ENCODE peak calls at places on chromosomes 11 and 22, in seven cellular contexts. One of them, this sample, is unnamed.

GRCh38 chr22:30312053-30312452 is 14.7 kb downstream of the TBC1D10A start:
- DNase-seq in stomach: no peak
- DNase-seq in spleen: no peak
- DNase-seq in HCT116: peak
- DNase-seq in GM12878: no peak
- DNase-seq in GM23338: no peak
- DNase-seq in sigmoid colon: no peak
- DNase-seq in this sample: no peak

GRCh38 chr11:10674991-10675440 is 18.5 kb downstream of the IRAG1 start:
- DNase-seq in stomach: no peak
- DNase-seq in spleen: no peak
- DNase-seq in HCT116: no peak
- DNase-seq in GM12878: no peak
- DNase-seq in GM23338: peak
- DNase-seq in sigmoid colon: peak
- DNase-seq in this sample: no peak

GRCh38 chr11:44761546-44761961 is 34.8 kb downstream of the TSPAN18 start:
- DNase-seq in stomach: no peak
- DNase-seq in spleen: no peak
- DNase-seq in HCT116: no peak
- DNase-seq in GM12878: no peak
- DNase-seq in GM23338: no peak
- DNase-seq in sigmoid colon: peak
- DNase-seq in this sample: no peak

GRCh38 chr22:49934144-49934890 is 15.9 kb downstream of the CRELD2 start:
- DNase-seq in stomach: peak
- DNase-seq in spleen: peak
- DNase-seq in HCT116: no peak
- DNase-seq in GM12878: no peak
- DNase-seq in GM23338: no peak
- DNase-seq in sigmoid colon: peak
- DNase-seq in this sample: no peak

GRCh38 chr11:69554849-69555248 is 73.4 kb downstream of the LINC01488 start:
- DNase-seq in stomach: no peak
- DNase-seq in spleen: no peak
- DNase-seq in HCT116: no peak
- DNase-seq in GM12878: no peak
- DNase-seq in GM23338: no peak
- DNase-seq in sigmoid colon: peak
- DNase-seq in this sample: no peak

GRCh38 chr11:35486446-35486845 is 39.0 kb downstream of the PAMR1 start:
- DNase-seq in stomach: no peak
- DNase-seq in spleen: no peak
- DNase-seq in HCT116: peak
- DNase-seq in GM12878: no peak
- DNase-seq in GM23338: no peak
- DNase-seq in sigmoid colon: no peak
- DNase-seq in this sample: no peak

GRCh38 chr11:126048198-126048597 is 14.5 kb downstream of the CDON start:
- DNase-seq in stomach: no peak
- DNase-seq in spleen: no peak
- DNase-seq in HCT116: no peak
- DNase-seq in GM12878: no peak
- DNase-seq in GM23338: no peak
- DNase-seq in sigmoid colon: no peak
- DNase-seq in this sample: no peak

GRCh38 chr11:70233962-70234361 is 30.9 kb downstream of the FADD start:
- DNase-seq in stomach: no peak
- DNase-seq in spleen: no peak
- DNase-seq in HCT116: no peak
- DNase-seq in GM12878: no peak
- DNase-seq in GM23338: no peak
- DNase-seq in sigmoid colon: no peak
- DNase-seq in this sample: no peak

GRCh38 chr22:50302564-50302963 is 4.9 kb downstream of the PLXNB2 start:
- DNase-seq in stomach: peak
- DNase-seq in spleen: no peak
- DNase-seq in HCT116: no peak
- DNase-seq in GM12878: no peak
- DNase-seq in GM23338: no peak
- DNase-seq in sigmoid colon: no peak
- DNase-seq in this sample: no peak

GRCh38 chr11:45180888-45181594 is 34.6 kb downstream of the PRDM11 start:
- DNase-seq in stomach: peak
- DNase-seq in spleen: no peak
- DNase-seq in HCT116: peak
- DNase-seq in GM12878: no peak
- DNase-seq in GM23338: peak
- DNase-seq in sigmoid colon: peak
- DNase-seq in this sample: no peak

GRCh38 chr11:46659908-46660307 is 40.5 kb downstream of the ARHGAP1 start:
- DNase-seq in stomach: no peak
- DNase-seq in spleen: no peak
- DNase-seq in HCT116: no peak
- DNase-seq in GM12878: no peak
- DNase-seq in GM23338: no peak
- DNase-seq in sigmoid colon: peak
- DNase-seq in this sample: no peak

GRCh38 chr11:45805305-45806071 is 539 bp downstream of the SLC35C1 start:
- DNase-seq in stomach: peak
- DNase-seq in spleen: peak
- DNase-seq in HCT116: no peak
- DNase-seq in GM12878: no peak
- DNase-seq in GM23338: peak
- DNase-seq in sigmoid colon: peak
- DNase-seq in this sample: no peak

GRCh38 chr11:131065435-131066295 is 149.4 kb upstream of the SNX19 start:
- DNase-seq in stomach: no peak
- DNase-seq in spleen: no peak
- DNase-seq in HCT116: no peak
- DNase-seq in GM12878: no peak
- DNase-seq in GM23338: peak
- DNase-seq in sigmoid colon: no peak
- DNase-seq in this sample: no peak

GRCh38 chr11:125300791-125301218 is 136.3 kb downstream of the PKNOX2 start:
- DNase-seq in stomach: no peak
- DNase-seq in spleen: no peak
- DNase-seq in HCT116: no peak
- DNase-seq in GM12878: no peak
- DNase-seq in GM23338: no peak
- DNase-seq in sigmoid colon: no peak
- DNase-seq in this sample: no peak

GRCh38 chr11:35555238-35555887 is 29.9 kb upstream of the PAMR1 start:
- DNase-seq in stomach: no peak
- DNase-seq in spleen: no peak
- DNase-seq in HCT116: no peak
- DNase-seq in GM12878: no peak
- DNase-seq in GM23338: no peak
- DNase-seq in sigmoid colon: no peak
- DNase-seq in this sample: no peak

GRCh38 chr11:94876645-94877445 is 96.5 kb downstream of the CWC15 start:
- DNase-seq in stomach: no peak
- DNase-seq in spleen: no peak
- DNase-seq in HCT116: peak
- DNase-seq in GM12878: peak
- DNase-seq in GM23338: no peak
- DNase-seq in sigmoid colon: peak
- DNase-seq in this sample: peak

GRCh38 chr11:47861762-47862161 is 13.6 kb upstream of the NUP160 start:
- DNase-seq in stomach: no peak
- DNase-seq in spleen: no peak
- DNase-seq in HCT116: no peak
- DNase-seq in GM12878: no peak
- DNase-seq in GM23338: no peak
- DNase-seq in sigmoid colon: no peak
- DNase-seq in this sample: no peak

GRCh38 chr22:19783531-19784395 is 23.2 kb downstream of the TBX1 start:
- DNase-seq in stomach: no peak
- DNase-seq in spleen: peak
- DNase-seq in HCT116: no peak
- DNase-seq in GM12878: no peak
- DNase-seq in GM23338: no peak
- DNase-seq in sigmoid colon: no peak
- DNase-seq in this sample: no peak

GRCh38 chr11:13327421-13327820 is 49.8 kb downstream of the BMAL1 start:
- DNase-seq in stomach: no peak
- DNase-seq in spleen: no peak
- DNase-seq in HCT116: no peak
- DNase-seq in GM12878: no peak
- DNase-seq in GM23338: no peak
- DNase-seq in sigmoid colon: no peak
- DNase-seq in this sample: no peak

GRCh38 chr11:2862950-2863618 is 22.5 kb downstream of the CDKN1C start:
- DNase-seq in stomach: no peak
- DNase-seq in spleen: no peak
- DNase-seq in HCT116: no peak
- DNase-seq in GM12878: no peak
- DNase-seq in GM23338: peak
- DNase-seq in sigmoid colon: no peak
- DNase-seq in this sample: no peak

GRCh38 chr11:106507645-106508306 is 430.3 kb downstream of the AASDHPPT start:
- DNase-seq in stomach: no peak
- DNase-seq in spleen: no peak
- DNase-seq in HCT116: no peak
- DNase-seq in GM12878: no peak
- DNase-seq in GM23338: no peak
- DNase-seq in sigmoid colon: no peak
- DNase-seq in this sample: no peak

GRCh38 chr11:64845125-64845735 is 777 bp upstream of the CDC42BPG start:
- DNase-seq in stomach: no peak
- DNase-seq in spleen: no peak
- DNase-seq in HCT116: no peak
- DNase-seq in GM12878: no peak
- DNase-seq in GM23338: no peak
- DNase-seq in sigmoid colon: no peak
- DNase-seq in this sample: no peak
- H3K4me3 ChIP-seq in stomach: peak
- H3K4me3 ChIP-seq in spleen: peak
- H3K4me3 ChIP-seq in HCT116: peak
- H3K4me3 ChIP-seq in GM12878: peak
- H3K4me3 ChIP-seq in GM23338: peak
- H3K4me3 ChIP-seq in sigmoid colon: peak
- H3K4me3 ChIP-seq in this sample: peak

DNA sequence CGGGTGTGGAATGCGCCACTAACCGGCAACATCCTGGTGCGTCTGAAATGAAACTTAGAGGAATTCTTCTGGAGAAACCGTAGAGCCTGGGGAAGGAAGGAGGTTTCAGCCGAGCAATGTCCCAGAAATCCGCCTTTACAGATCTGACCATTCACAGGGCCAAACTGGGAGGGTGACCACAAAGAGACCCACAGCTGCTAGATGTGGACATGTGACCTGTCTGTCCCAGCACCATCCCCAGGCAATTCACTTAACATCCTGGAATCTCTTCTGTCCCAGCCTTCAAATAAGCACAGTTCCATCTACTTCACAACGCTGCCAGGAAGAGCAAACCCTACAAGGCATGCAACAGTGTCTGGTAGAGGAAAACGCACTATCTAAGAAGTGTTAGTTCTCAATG is 9.8 kb downstream of the MCAT start:
- DNase-seq in stomach: no peak
- DNase-seq in spleen: no peak
- DNase-seq in HCT116: no peak
- DNase-seq in GM12878: no peak
- DNase-seq in GM23338: no peak
- DNase-seq in sigmoid colon: no peak
- DNase-seq in this sample: no peak
- H3K27ac ChIP-seq in stomach: no peak
- H3K27ac ChIP-seq in spleen: no peak
- H3K27ac ChIP-seq in HCT116: no peak
- H3K27ac ChIP-seq in GM12878: no peak
- H3K27ac ChIP-seq in GM23338: no peak
- H3K27ac ChIP-seq in sigmoid colon: no peak
- H3K27ac ChIP-seq in this sample: no peak

GRCh38 chr11:115244758-115245157 is 259.5 kb downstream of the CADM1 start:
- DNase-seq in stomach: no peak
- DNase-seq in spleen: no peak
- DNase-seq in HCT116: no peak
- DNase-seq in GM12878: no peak
- DNase-seq in GM23338: no peak
- DNase-seq in sigmoid colon: no peak
- DNase-seq in this sample: no peak
- TF ChIP-seq POLR2AphosphoS5 in stomach: no peak
- TF ChIP-seq POLR2AphosphoS5 in spleen: no peak
- TF ChIP-seq POLR2AphosphoS5 in HCT116: no peak
- TF ChIP-seq POLR2AphosphoS5 in GM12878: no peak
- TF ChIP-seq POLR2AphosphoS5 in GM23338: no peak
- TF ChIP-seq POLR2AphosphoS5 in sigmoid colon: no peak
- TF ChIP-seq POLR2AphosphoS5 in this sample: no peak

GRCh38 chr22:35612903-35613302 is 4.2 kb downstream of the MB start:
- DNase-seq in stomach: no peak
- DNase-seq in spleen: no peak
- DNase-seq in HCT116: no peak
- DNase-seq in GM12878: no peak
- DNase-seq in GM23338: no peak
- DNase-seq in sigmoid colon: no peak
- DNase-seq in this sample: no peak

GRCh38 chr22:35610741-35611140 is 6.4 kb downstream of the MB start:
- DNase-seq in stomach: no peak
- DNase-seq in spleen: no peak
- DNase-seq in HCT116: no peak
- DNase-seq in GM12878: no peak
- DNase-seq in GM23338: no peak
- DNase-seq in sigmoid colon: no peak
- DNase-seq in this sample: no peak

GRCh38 chr22:35609761-35610160 is 7.4 kb downstream of the MB start:
- DNase-seq in stomach: no peak
- DNase-seq in spleen: no peak
- DNase-seq in HCT116: no peak
- DNase-seq in GM12878: no peak
- DNase-seq in GM23338: no peak
- DNase-seq in sigmoid colon: no peak
- DNase-seq in this sample: no peak

GRCh38 chr22:35611200-35611890 is 5.8 kb downstream of the MB start:
- DNase-seq in stomach: no peak
- DNase-seq in spleen: no peak
- DNase-seq in HCT116: no peak
- DNase-seq in GM12878: no peak
- DNase-seq in GM23338: no peak
- DNase-seq in sigmoid colon: no peak
- DNase-seq in this sample: no peak

DNA sequence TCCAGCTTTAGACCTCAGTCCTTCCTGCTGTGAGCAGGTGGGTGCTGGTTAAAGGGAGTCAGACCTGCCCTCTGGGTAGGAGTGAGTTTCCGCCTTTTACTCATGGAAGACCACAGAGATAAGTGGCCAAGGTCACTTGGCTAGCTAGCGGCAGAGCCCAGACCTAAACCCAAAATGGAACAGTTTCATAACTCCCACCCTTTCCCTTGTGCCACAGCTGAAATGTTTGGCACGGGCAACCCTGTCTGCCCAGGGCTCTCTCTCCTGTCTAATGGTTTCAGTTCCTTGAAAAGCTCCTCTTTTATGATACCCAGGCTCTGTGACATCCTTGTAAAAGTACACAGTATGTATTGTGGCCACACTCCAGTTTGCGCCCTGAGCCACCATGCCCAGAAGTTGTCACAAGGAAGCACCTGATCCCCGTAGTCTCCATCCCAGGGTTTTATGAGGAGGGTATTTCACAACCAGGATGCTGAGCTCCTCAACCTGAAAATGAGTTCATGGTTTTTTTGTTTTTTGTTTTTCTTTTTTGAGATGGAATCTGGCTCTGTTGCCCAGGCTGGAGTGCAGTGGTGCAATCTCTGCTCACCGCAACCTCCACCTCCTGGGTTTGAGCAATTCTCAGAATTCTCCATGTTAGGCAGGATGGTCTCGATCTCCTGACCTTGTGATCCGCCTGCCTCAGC is 5.1 kb downstream of the MB start:
- DNase-seq in stomach: no peak
- DNase-seq in spleen: no peak
- DNase-seq in HCT116: no peak
- DNase-seq in GM12878: peak
- DNase-seq in GM23338: no peak
- DNase-seq in sigmoid colon: peak
- DNase-seq in this sample: no peak
- H3K4me3 ChIP-seq in stomach: no peak
- H3K4me3 ChIP-seq in spleen: no peak
- H3K4me3 ChIP-seq in HCT116: no peak
- H3K4me3 ChIP-seq in GM12878: no peak
- H3K4me3 ChIP-seq in GM23338: no peak
- H3K4me3 ChIP-seq in sigmoid colon: no peak
- H3K4me3 ChIP-seq in this sample: no peak

This sample was measured in SK-N-MC.